ENCODE peak calls at places on chromosomes 5 and 9, in nine cellular contexts. X is small intestine, D is H9, P is cardiac muscle cell, C is hepatocyte, I is RWPE1, W is Karpas-422, F is lung, G is GM23338. H is an unnamed sample.

GRCh38 chr9:77977210-77977611 is 54.4 kb downstream of the GNAQ start:
- DNase-seq in I (no peak), F (peak; percentile 50), G (peak; percentile 85), W (peak; percentile 82), C (peak; percentile 32), P (peak; percentile 86), X (peak; percentile 69), D (peak; percentile 68), H (peak; percentile 15)

GRCh38 chr5:175696139-175696854 is 38.4 kb downstream of the HRH2 start:
- DNase-seq in X (peak; percentile 95), W (peak; percentile 89), I (no peak), P (peak; percentile 49), D (peak; percentile 85), C (peak; percentile 84), F (peak; percentile 72), G (peak; percentile 92), H (peak; percentile 65)

GRCh38 chr9:130845901-130846381 is 10.9 kb downstream of the ABL1 start:
- DNase-seq in D (no peak), G (no peak), C (peak; percentile 59), I (peak; percentile 56), X (no peak), W (no peak), F (no peak), P (peak; percentile 91), H (no peak)

GRCh38 chr9:112380102-112380581 is at the start of gene HSDL2:
- DNase-seq in C (peak; percentile 74), X (peak; percentile 63), I (peak; percentile 59), D (no peak), F (no peak), G (peak; percentile 19), W (peak; percentile 72), P (peak; percentile 60), H (no peak)

GRCh38 chr9:109450346-109450745 is 47.8 kb downstream of the PTPN3 start:
- DNase-seq in F (no peak), P (no peak), X (no peak), W (no peak), C (no peak), D (no peak), I (no peak), G (no peak), H (no peak)

GRCh38 chr5:143086851-143087637 is 316.4 kb downstream of the NR3C1 start:
- DNase-seq in C (peak; percentile 21), D (no peak), I (peak; percentile 85), X (no peak), G (peak; percentile 35), P (peak; percentile 20), W (no peak), F (no peak), H (no peak)

GRCh38 chr5:8726383-8727036 is 819.4 kb downstream of the SEMA5A start:
- DNase-seq in I (no peak), D (peak; percentile 36), C (no peak), G (peak; percentile 9), P (no peak), W (no peak), X (no peak), F (no peak), H (no peak)

GRCh38 chr9:37262410-37262809 is 142.0 kb downstream of the ZCCHC7 start:
- DNase-seq in C (peak; percentile 35), W (no peak), D (no peak), F (no peak), X (peak; percentile 16), P (peak; percentile 65), I (no peak), G (peak; percentile 67), H (no peak)

GRCh38 chr9:109401169-109401989 is 80.5 kb upstream of the EPB41L4B start:
- DNase-seq in C (peak; percentile 84), W (peak; percentile 81), G (peak; percentile 95), X (peak; percentile 71), F (peak; percentile 66), I (peak; percentile 68), P (peak; percentile 70), D (peak; percentile 85), H (no peak)

GRCh38 chr9:100282388-100282719 is 70.4 kb downstream of the TEX10 start:
- DNase-seq in G (no peak), D (no peak), I (no peak), F (no peak), W (no peak), C (no peak), P (no peak), X (no peak), H (no peak)

GRCh38 chr5:159050408-159051091 is 49.2 kb downstream of the EBF1 start:
- DNase-seq in P (peak; percentile 66), G (no peak), I (no peak), X (no peak), C (no peak), F (no peak), D (no peak), W (peak; percentile 91), H (no peak)

GRCh38 chr9:120579139-120579749 is 723 bp downstream of the CDK5RAP2 start:
- DNase-seq in I (peak; percentile 68), F (peak; percentile 59), C (peak; percentile 40), G (peak; percentile 76), X (peak; percentile 11), P (no peak), D (no peak), W (peak; percentile 54), H (no peak)

GRCh38 chr9:98191210-98191609 is 1.2 kb downstream of the CORO2A start:
- DNase-seq in C (no peak), I (no peak), G (no peak), P (no peak), W (no peak), X (no peak), D (no peak), F (no peak), H (no peak)

GRCh38 chr5:128637031-128637430 is 99.0 kb upstream of the FBN2 start:
- DNase-seq in G (no peak), W (no peak), P (peak; percentile 80), D (no peak), I (no peak), C (no peak), X (no peak), F (no peak), H (no peak)

DNA sequence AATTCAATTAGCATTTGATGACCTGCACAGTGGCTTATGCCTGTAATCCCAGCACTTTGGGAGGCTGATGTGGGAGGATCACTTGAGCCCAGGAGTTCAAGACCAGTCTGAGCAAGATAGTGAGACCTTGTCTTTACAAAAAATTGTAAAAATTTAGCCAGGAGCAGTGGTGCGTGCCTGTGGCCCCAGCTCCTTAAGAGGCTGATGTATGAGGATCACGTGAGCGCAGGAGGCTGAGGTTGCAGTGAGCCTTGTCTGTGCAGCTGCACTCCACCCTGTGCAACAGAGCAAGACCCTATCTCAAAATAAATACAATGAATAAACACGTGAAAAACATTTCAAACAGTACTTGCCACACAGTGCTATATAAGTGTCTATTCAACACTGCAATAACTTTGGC is 4.2 kb downstream of the ABCA1 start:
- DNase-seq in X (no peak), F (no peak), G (no peak), W (peak; percentile 92), I (no peak), C (no peak), P (no peak), D (no peak), H (no peak)
- H3K27ac ChIP-seq in X (no peak overlapping the region), F (peak overlapping the region; percentile 3), G (no peak overlapping the region), W (peak overlapping the region; percentile 94), I (no peak overlapping the region), C (no peak overlapping the region), P (no peak overlapping the region), D (no peak overlapping the region), H (no peak overlapping the region)

DNA sequence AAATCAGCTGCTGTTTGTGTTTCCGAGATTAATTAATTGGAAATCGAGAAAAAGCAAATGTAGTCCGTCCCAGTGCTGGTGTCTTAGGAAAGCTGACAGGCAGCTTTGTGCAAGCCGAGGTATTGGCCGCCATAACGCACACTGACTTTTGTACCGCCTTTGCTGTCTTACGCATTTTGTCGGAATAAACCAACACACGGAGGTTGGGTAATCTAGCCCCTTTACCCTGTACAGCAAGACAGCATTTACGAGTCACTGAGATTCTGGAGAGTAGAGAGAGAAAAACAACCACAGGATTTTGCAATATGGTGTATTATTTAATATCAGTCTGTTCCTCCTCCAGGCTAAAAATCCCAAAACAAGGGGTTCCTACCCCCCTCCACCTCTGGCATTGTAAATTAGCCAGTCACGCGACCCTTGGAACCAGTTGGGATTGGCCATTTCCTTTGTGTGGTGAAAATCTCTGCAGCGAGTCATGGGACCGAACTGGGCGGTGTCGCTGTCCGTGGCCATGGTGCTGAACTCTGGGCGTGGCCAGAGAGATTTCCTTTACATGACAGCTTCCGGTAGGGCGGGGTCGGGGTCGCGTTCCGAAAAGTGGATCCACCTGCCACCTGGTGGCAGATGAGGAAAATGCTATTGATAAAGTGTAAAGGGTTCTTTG is 10.3 kb upstream of the PCDHB1 start:
- DNase-seq in P (peak; percentile 72), G (peak; percentile 99), C (peak; percentile 98), X (peak; percentile 12), F (peak; percentile 95), W (peak; percentile 96), I (peak; percentile 99), D (peak; percentile 98), H (peak; percentile 14)
- H3K27ac ChIP-seq in P (peak overlapping the region; percentile 94), G (peak overlapping the region; percentile 87), C (peak overlapping the region; percentile 89), X (peak overlapping the region; percentile 45), F (no peak overlapping the region), W (no peak overlapping the region), I (peak overlapping the region; percentile 32), D (peak overlapping the region; percentile 86), H (no peak overlapping the region)

DNA sequence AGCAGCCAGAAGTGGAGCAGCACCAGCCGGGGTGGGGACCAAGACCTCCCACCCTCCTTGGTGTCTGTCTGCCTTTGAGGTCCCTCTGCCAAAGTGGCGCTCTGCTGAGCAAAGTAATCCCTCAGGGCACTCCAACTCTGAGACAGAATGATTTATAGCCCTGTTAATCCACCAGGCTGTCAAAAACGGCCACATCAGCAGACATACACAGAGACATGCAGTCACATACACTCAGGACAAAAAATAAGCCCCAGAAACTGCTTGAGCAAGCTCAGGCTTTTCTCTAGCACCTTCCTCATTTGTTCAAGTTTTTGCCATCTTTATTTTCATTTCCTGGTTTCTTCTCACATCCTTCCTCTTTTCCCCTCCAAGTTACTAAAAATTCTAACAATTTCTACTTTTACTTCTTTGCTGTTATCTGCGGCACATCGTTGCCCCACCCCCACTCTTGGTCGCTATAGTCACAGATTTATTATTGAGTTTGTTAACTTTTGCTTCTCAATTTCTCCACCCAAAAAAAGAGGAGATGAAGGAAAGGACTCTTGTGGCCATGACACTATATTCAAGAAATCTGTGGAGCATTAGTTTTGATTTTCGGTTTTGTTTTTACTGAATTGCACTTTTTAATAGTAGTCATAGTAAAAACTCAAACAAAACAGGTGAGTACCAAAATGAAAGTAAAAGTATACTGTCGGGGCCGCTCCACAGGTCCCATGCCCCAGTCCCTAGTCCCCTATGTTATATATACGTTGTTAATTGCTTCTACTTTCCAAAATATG is 17.4 kb upstream of the ADRB2 start:
- DNase-seq in P (no peak), D (no peak), C (peak; percentile 28), W (peak; percentile 97), X (peak; percentile 55), I (no peak), G (no peak), F (no peak), H (peak; percentile 52)
- H3K27ac ChIP-seq in P (peak overlapping the region; percentile 90), D (no peak overlapping the region), C (peak overlapping the region; percentile 23), W (peak overlapping the region; percentile 100), X (peak overlapping the region; percentile 48), I (peak overlapping the region; percentile 64), G (no peak overlapping the region), F (peak overlapping the region; percentile 21), H (peak overlapping the region; percentile 55)

GRCh38 chr9:103755986-103756385 is 338.1 kb upstream of the SMC2 start:
- DNase-seq in W (no peak), C (no peak), F (no peak), I (no peak), P (peak; percentile 13), D (no peak), X (no peak), G (no peak), H (no peak)

GRCh38 chr9:103757062-103757461 is 337.0 kb upstream of the SMC2 start:
- DNase-seq in P (no peak), G (no peak), I (no peak), X (no peak), W (no peak), C (no peak), D (peak; percentile 25), F (no peak), H (no peak)

GRCh38 chr9:103755441-103755840 is 338.7 kb upstream of the SMC2 start:
- DNase-seq in X (no peak), I (no peak), P (no peak), C (no peak), G (no peak), D (no peak), W (no peak), F (no peak), H (no peak)
- H3K27ac ChIP-seq in X (no peak overlapping the region), I (no peak overlapping the region), P (no peak overlapping the region), C (no peak overlapping the region), G (no peak overlapping the region), D (no peak overlapping the region), W (no peak overlapping the region), F (no peak overlapping the region), H (no peak overlapping the region)